ENCODE peak calls at places on chromosomes 7 and 10, in six cellular contexts. P is endothelial cell of umbilical vein, F is GM23338, X is HCT116, S is GM12878, C is K562. N is an unnamed sample.

GRCh38 chr10:75865413-75865812 is 434.0 kb downstream of the LRMDA start:
- DNase-seq in P (peak), F (no peak), X (no peak), S (no peak), C (no peak), N (no peak)

GRCh38 chr7:80781561-80781979 is 137.3 kb downstream of the SEMA3C start:
- DNase-seq in P (peak), F (peak), X (peak), S (no peak), C (no peak), N (peak)

GRCh38 chr10:32142646-32143045 is 86.4 kb upstream of the KIF5B start:
- DNase-seq in P (no peak), F (no peak), X (no peak), S (no peak), C (no peak), N (no peak)

GRCh38 chr10:117543245-117543998 is 876 bp downstream of the EMX2 start:
- DNase-seq in P (no peak), F (peak), X (no peak), S (no peak), C (no peak), N (no peak)

GRCh38 chr10:10545771-10546170 is 471.9 kb upstream of the CELF2 start:
- DNase-seq in P (no peak), F (no peak), X (no peak), S (no peak), C (no peak), N (no peak)

GRCh38 chr10:111148025-111148424 is 71.2 kb downstream of the ADRA2A start:
- DNase-seq in P (no peak), F (no peak), X (no peak), S (no peak), C (no peak), N (no peak)

GRCh38 chr7:131109011-131109756 is 218.5 kb upstream of the MKLN1 start:
- DNase-seq in P (peak), F (no peak), X (no peak), S (no peak), C (peak), N (no peak)

GRCh38 chr10:66934711-66935110 is 8.9 kb downstream of the LRRTM3 start:
- DNase-seq in P (no peak), F (no peak), X (no peak), S (no peak), C (no peak), N (no peak)

GRCh38 chr10:49601857-49602256 is 8.3 kb upstream of the SLC18A3 start:
- DNase-seq in P (no peak), F (no peak), X (no peak), S (no peak), C (peak), N (no peak)

GRCh38 chr10:109977382-109977806 is 30.4 kb upstream of the ADD3 start:
- DNase-seq in P (no peak), F (no peak), X (no peak), S (no peak), C (no peak), N (no peak)

GRCh38 chr7:127667017-127667670 is 15.2 kb downstream of the SND1 start:
- DNase-seq in P (peak), F (no peak), X (no peak), S (no peak), C (no peak), N (no peak)

GRCh38 chr10:118444016-118444415 is 101.9 kb upstream of the FAM204A start:
- DNase-seq in P (no peak), F (no peak), X (no peak), S (no peak), C (no peak), N (no peak)

GRCh38 chr7:44286618-44287487 is 38.5 kb downstream of the CAMK2B start:
- DNase-seq in P (no peak), F (no peak), X (no peak), S (no peak), C (no peak), N (no peak)

GRCh38 chr10:104259456-104259855 is 4.8 kb downstream of the GSTO1 start:
- DNase-seq in P (peak), F (no peak), X (no peak), S (no peak), C (no peak), N (no peak)

GRCh38 chr7:87797798-87798403 is 78.3 kb downstream of the SLC25A40 start:
- DNase-seq in P (peak), F (peak), X (peak), S (peak), C (peak), N (peak)

GRCh38 chr10:184174-184573 is 48.9 kb downstream of the ZMYND11 start:
- DNase-seq in P (no peak), F (no peak), X (no peak), S (no peak), C (no peak), N (no peak)

GRCh38 chr10:2948127-2948854 is 119.1 kb upstream of the PFKP start:
- DNase-seq in P (no peak), F (no peak), X (no peak), S (peak), C (no peak), N (no peak)

GRCh38 chr7:116653204-116653603 is 18.8 kb upstream of the MET start:
- DNase-seq in P (no peak), F (no peak), X (peak), S (no peak), C (no peak), N (no peak)

GRCh38 chr7:99373086-99374066 is 1.2 kb upstream of the ARPC1B start:
- DNase-seq in P (no peak), F (no peak), X (no peak), S (no peak), C (no peak), N (no peak)

GRCh38 chr10:66365686-66366085 is 560.1 kb upstream of the LRRTM3 start:
- DNase-seq in P (no peak), F (no peak), X (no peak), S (no peak), C (no peak), N (no peak)

GRCh38 chr10:46543379-46544014 is 13.0 kb downstream of the GPRIN2 start:
- DNase-seq in P (no peak), F (no peak), X (no peak), S (no peak), C (no peak), N (no peak)

GRCh38 chr10:124993728-124994451 is 52.0 kb downstream of the ZRANB1 start:
- DNase-seq in P (no peak), F (no peak), X (no peak), S (no peak), C (no peak), N (no peak)

GRCh38 chr10:68223535-68224165 is 8.3 kb downstream of the ATOH7 start:
- DNase-seq in P (no peak), F (peak), X (no peak), S (no peak), C (peak), N (no peak)

GRCh38 chr10:63700935-63701263 is 179.7 kb downstream of the REEP3 start:
- DNase-seq in P (no peak), F (no peak), X (no peak), S (no peak), C (no peak), N (no peak)

GRCh38 chr7:69349291-69349690 is 249.0 kb upstream of the AUTS2 start:
- DNase-seq in P (no peak), F (peak), X (no peak), S (no peak), C (no peak), N (no peak)

GRCh38 chr10:95077556-95077955 is 8.3 kb upstream of the CYP2C8 start:
- DNase-seq in P (no peak), F (no peak), X (no peak), S (no peak), C (no peak), N (no peak)

GRCh38 chr7:38830826-38831225 is 78.2 kb downstream of the VPS41 start:
- DNase-seq in P (no peak), F (no peak), X (no peak), S (no peak), C (no peak), N (no peak)

GRCh38 chr10:81036257-81036656 is 498.6 kb downstream of the SH2D4B start:
- DNase-seq in P (no peak), F (no peak), X (no peak), S (peak), C (no peak), N (no peak)

GRCh38 chr10:547591-548081 is 141.8 kb downstream of the DIP2C start:
- DNase-seq in P (no peak), F (no peak), X (no peak), S (no peak), C (no peak), N (no peak)

GRCh38 chr10:101176577-101176976 is 45.5 kb downstream of the TLX1 start:
- DNase-seq in P (no peak), F (no peak), X (no peak), S (no peak), C (no peak), N (no peak)

GRCh38 chr10:76303682-76304316 is 872.4 kb downstream of the LRMDA start:
- DNase-seq in P (peak), F (peak), X (peak), S (no peak), C (peak), N (peak)

DNA sequence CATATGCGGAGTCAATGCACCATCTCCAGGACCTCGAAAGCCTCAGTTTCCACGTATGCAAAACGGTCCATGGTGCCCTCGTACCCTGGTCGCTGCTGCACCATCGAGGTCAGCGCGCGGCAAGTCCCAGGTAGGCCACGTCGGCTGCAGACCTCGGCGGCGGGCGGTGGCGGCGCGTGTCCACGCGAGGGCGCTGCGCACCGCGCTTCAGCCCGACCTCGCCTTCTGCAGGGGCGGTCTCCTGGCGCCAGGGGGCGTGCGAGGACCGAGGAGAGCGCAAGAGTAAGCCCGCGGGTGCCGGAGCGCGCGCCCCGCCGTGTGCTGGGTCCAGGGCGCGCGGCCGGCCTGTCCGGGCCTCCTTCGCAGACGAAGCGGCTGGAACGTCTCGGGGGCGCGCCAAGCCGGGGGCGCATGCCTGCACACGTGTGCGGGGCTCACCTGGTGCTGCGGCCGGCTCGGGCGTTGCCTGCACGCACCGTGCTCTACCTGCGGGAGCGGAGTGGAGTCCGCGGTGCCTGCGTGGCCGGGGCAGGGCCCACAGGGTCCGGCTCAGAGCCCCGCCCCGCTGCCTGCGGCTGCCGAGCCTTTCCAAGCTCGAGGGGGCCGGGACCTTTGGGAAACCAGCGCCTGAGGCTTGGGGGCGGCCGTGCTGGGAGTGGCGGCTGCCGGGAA is 54.0 kb downstream of the GLRX3 start:
- DNase-seq in P (peak), F (peak), X (peak), S (peak), C (no peak), N (no peak)
- TF ChIP-seq POLR2AphosphoS5 in P (peak), F (peak), X (no peak), S (no peak), C (no peak), N (no peak)

DNA sequence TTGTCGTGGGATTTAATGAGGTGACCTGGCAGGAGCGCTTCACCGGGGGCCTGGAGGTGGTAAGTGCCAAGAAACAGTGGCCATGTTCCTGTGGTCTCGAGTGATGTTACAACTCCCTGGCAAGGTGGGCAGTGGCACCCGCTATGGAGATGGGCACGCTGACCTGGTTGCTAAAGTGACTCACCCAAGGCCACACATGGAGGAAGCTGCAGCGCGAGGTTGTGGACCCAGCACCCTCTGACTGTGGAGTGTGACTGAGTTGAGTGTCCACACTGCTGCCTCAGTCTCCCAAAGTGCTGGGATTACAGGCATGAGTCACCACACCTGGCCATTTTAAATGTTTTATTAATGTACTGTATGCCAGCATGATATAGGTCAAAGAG is 73.2 kb downstream of the RGS10 start:
- DNase-seq in P (no peak), F (no peak), X (no peak), S (no peak), C (no peak), N (no peak)
- TF ChIP-seq EZH2 in P (no peak), F (no peak), X (no peak), S (no peak), C (no peak), N (no peak)

GRCh38 chr10:129790710-129791446 is 173.2 kb downstream of the EBF3 start:
- DNase-seq in P (no peak), F (no peak), X (no peak), S (no peak), C (no peak), N (no peak)
- H3K4me3 ChIP-seq in P (no peak), F (no peak), X (no peak), S (no peak), C (no peak), N (no peak)

GRCh38 chr10:73601486-73601921 is 10.4 kb upstream of the USP54 start:
- DNase-seq in P (peak), F (peak), X (no peak), S (no peak), C (no peak), N (no peak)
- TF ChIP-seq POLR2AphosphoS5 in P (no peak), F (no peak), X (peak), S (no peak), C (no peak), N (no peak)

DNA sequence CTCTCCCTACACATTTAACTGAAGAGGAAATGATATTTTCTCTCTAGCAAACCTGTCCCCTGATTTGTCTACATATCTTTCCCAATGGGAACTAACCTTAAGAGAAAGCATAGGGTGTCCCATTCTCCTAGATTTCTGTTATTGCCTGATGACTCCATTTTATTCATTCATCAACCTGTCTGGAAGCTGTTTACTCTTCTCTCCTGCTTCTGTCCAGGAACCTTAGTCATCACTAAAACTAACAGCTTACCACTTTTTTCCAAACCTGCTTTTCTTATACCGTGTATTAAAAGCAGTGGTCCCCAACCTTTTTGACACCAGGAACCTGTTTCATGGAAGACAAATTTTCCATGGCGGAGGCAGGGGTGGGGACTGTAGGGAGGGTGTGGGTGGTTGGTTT is 473.3 kb upstream of the PCDH15 start:
- DNase-seq in P (no peak), F (no peak), X (no peak), S (no peak), C (no peak), N (no peak)
- TF ChIP-seq EZH2 in P (no peak), F (no peak), X (no peak), S (no peak), C (no peak), N (no peak)

DNA sequence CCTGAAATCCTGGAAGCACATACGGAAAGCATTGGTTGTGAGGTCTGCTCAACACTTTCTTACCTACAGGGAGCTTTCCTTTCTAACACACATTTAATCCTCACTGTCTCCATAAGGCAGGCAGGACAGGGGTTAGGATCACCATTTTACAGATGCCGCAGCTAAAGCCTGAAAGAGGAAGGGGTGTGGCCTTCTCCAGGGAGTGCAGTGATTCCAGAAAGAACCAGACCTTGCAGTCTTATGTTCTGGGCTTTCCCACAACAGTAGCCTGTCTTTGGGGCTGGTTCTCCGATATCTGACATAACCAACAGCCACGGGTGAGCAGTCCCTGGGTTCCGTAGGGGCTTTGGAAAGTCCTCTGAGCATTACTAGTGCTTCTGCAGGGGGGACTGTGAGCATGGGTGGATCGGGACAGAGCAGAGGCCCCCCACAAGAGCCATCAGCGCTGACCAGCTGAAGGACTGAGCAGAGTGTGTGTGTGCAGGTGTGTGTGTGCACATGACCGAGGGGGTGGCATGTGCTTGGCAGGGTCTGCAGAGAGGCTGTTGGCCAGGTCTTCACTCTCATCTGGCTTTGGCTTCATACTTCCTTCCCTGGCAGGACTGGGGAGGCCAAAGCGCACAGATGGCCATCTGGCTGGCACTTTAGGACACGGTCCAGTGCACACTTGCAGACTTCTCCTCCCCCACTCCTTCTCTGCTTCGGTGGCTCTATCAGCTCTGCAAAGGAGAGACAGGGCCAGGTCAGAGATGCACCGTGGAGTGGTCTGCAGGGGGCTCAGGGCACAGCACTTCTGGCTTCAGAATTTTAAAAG is 400.3 kb downstream of the RPS24 start:
- DNase-seq in P (no peak), F (no peak), X (no peak), S (no peak), C (no peak), N (no peak)
- H3K4me3 ChIP-seq in P (no peak), F (no peak), X (no peak), S (no peak), C (no peak), N (no peak)

GRCh38 chr7:106382929-106383328 is 98.1 kb upstream of the NAMPT start:
- DNase-seq in P (no peak), F (no peak), X (no peak), S (no peak), C (no peak), N (no peak)
- TF ChIP-seq POLR2AphosphoS5 in P (no peak), F (no peak), X (no peak), S (no peak), C (no peak), N (no peak)

DNA sequence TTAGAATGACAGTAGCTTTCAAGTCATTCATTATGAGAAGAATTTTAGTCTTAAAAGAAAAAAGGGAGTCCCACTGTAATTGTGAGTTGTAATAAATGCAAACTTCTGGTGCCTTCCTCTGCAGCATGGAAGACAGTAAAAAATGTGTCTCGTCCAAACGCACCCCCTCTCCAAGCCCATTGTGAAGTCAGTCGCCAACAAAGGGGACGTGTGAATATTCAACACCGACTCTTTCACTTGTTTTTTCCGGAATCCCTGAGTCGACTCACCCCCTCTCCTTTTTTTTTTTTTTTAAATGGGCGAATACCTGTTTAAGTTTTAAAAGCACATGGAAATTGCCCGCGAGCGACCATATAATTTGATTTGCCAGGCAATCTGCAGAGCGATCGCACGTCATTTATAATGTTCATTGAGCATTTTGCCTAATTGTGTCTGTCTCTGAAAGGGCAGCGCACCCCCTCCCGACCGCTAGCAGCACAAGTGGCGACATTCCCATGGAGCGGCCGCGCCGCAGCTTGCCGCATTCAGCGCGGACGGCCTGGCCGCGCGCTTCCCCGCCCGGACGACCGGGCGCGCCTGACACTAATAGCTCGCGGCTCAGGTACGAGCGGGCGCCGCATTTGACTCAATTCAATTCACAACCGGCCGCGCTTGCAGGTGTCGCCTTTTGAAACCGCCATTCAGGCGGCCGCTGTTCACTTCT is 19.1 kb upstream of the PTF1A start:
- DNase-seq in P (no peak), F (peak), X (no peak), S (no peak), C (no peak), N (no peak)
- TF ChIP-seq EZH2 in P (no peak), F (peak), X (no peak), S (no peak), C (no peak), N (peak)